ENCODE peak calls at places on chromosomes 2 and 18, in ten cellular contexts. S, J, P, O, R, D, N, Z, G and K are unnamed samples.

GRCh38 chr2:216984937-216985336 is 125.1 kb upstream of the TNP1 start:
- DNase-seq in S (no peak), J (no peak), P (no peak), O (no peak), R (no peak), D (no peak), N (no peak), Z (no peak), G (no peak), K (no peak)

GRCh38 chr2:120398961-120399888 is 53.3 kb downstream of the INHBB start:
- DNase-seq in S (no peak), J (peak; percentile 1), P (no peak), O (peak; percentile 77), R (no peak), D (no peak), N (no peak), Z (no peak), G (no peak), K (no peak)

GRCh38 chr2:34096552-34097171 is 497.6 kb upstream of the FAM98A start:
- DNase-seq in S (peak; percentile 71), J (peak; percentile 57), P (peak; percentile 69), O (peak; percentile 57), R (peak; percentile 56), D (peak; percentile 15), N (no peak), Z (peak; percentile 59), G (no peak), K (no peak)

GRCh38 chr2:124582387-124582786 is 557.3 kb downstream of the CNTNAP5 start:
- DNase-seq in S (no peak), J (no peak), P (no peak), O (no peak), R (no peak), D (no peak), N (no peak), Z (no peak), G (no peak), K (no peak)

GRCh38 chr2:31337197-31337596 is 77.3 kb downstream of the XDH start:
- DNase-seq in S (no peak), J (no peak), P (peak; percentile 58), O (no peak), R (peak; percentile 64), D (no peak), N (no peak), Z (no peak), G (no peak), K (no peak)

GRCh38 chr2:3692375-3692774 is 11.0 kb upstream of the DCDC2C start:
- DNase-seq in S (no peak), J (no peak), P (peak; percentile 32), O (peak; percentile 5), R (peak; percentile 31), D (no peak), N (no peak), Z (peak; percentile 24), G (no peak), K (no peak)

GRCh38 chr2:133213651-133214050 is 354.6 kb downstream of the NCKAP5 start:
- DNase-seq in S (no peak), J (no peak), P (peak; percentile 5), O (no peak), R (peak; percentile 26), D (no peak), N (no peak), Z (no peak), G (no peak), K (no peak)

GRCh38 chr2:128631698-128632490 is 313.2 kb upstream of the HS6ST1 start:
- DNase-seq in S (no peak), J (no peak), P (no peak), O (no peak), R (no peak), D (no peak), N (no peak), Z (no peak), G (no peak), K (no peak)

GRCh38 chr2:240881913-240882312 is 13.3 kb downstream of the AGXT start:
- DNase-seq in S (no peak), J (no peak), P (no peak), O (no peak), R (no peak), D (no peak), N (no peak), Z (no peak), G (no peak), K (no peak)

GRCh38 chr2:19989342-19989680 is 594 bp downstream of the WDR35 start:
- DNase-seq in S (no peak), J (no peak), P (no peak), O (no peak), R (no peak), D (no peak), N (no peak), Z (no peak), G (no peak), K (no peak)

GRCh38 chr2:63078852-63079606 is 28.4 kb downstream of the OTX1 start:
- DNase-seq in S (no peak), J (no peak), P (no peak), O (peak; percentile 54), R (no peak), D (peak; percentile 19), N (no peak), Z (peak; percentile 63), G (no peak), K (no peak)

GRCh38 chr2:150484006-150484405 is 3.5 kb downstream of the RND3 start:
- DNase-seq in S (no peak), J (no peak), P (no peak), O (no peak), R (no peak), D (no peak), N (no peak), Z (no peak), G (no peak), K (no peak)

GRCh38 chr2:150484461-150484931 is 3.0 kb downstream of the RND3 start:
- DNase-seq in S (no peak), J (no peak), P (no peak), O (no peak), R (peak; percentile 42), D (no peak), N (no peak), Z (no peak), G (no peak), K (no peak)

GRCh38 chr2:150485871-150486538 is 1.5 kb downstream of the RND3 start:
- DNase-seq in S (peak; percentile 51), J (peak; percentile 80), P (no peak), O (peak; percentile 72), R (peak; percentile 75), D (peak; percentile 10), N (no peak), Z (no peak), G (peak; percentile 86), K (no peak)

GRCh38 chr2:150486539-150487484 is 655 bp downstream of the RND3 start:
- DNase-seq in S (peak; percentile 17), J (peak; percentile 54), P (no peak), O (no peak), R (peak; percentile 24), D (peak; percentile 21), N (no peak), Z (no peak), G (peak; percentile 67), K (no peak)

GRCh38 chr2:150485114-150485870 is 2.2 kb downstream of the RND3 start:
- DNase-seq in S (peak; percentile 54), J (peak; percentile 89), P (no peak), O (peak; percentile 84), R (peak; percentile 53), D (peak; percentile 24), N (no peak), Z (peak; percentile 36), G (peak; percentile 82), K (no peak)
- TF ChIP-seq CTCF in S (peak; percentile 47), J (peak; percentile 10), P (peak; percentile 55), O (no peak), R (no peak), D (no peak), N (no peak), Z (peak; percentile 9), G (peak; percentile 38), K (no peak)

GRCh38 chr18:72452328-72452727 is 91.8 kb downstream of the CBLN2 start:
- DNase-seq in S (no peak), J (no peak), P (no peak), O (no peak), R (no peak), D (no peak), N (no peak), Z (no peak), G (no peak), K (no peak)
- TF ChIP-seq CTCF in S (no peak), J (no peak), P (no peak), O (no peak), R (no peak), D (no peak), N (no peak), Z (no peak), G (no peak), K (no peak)

DNA sequence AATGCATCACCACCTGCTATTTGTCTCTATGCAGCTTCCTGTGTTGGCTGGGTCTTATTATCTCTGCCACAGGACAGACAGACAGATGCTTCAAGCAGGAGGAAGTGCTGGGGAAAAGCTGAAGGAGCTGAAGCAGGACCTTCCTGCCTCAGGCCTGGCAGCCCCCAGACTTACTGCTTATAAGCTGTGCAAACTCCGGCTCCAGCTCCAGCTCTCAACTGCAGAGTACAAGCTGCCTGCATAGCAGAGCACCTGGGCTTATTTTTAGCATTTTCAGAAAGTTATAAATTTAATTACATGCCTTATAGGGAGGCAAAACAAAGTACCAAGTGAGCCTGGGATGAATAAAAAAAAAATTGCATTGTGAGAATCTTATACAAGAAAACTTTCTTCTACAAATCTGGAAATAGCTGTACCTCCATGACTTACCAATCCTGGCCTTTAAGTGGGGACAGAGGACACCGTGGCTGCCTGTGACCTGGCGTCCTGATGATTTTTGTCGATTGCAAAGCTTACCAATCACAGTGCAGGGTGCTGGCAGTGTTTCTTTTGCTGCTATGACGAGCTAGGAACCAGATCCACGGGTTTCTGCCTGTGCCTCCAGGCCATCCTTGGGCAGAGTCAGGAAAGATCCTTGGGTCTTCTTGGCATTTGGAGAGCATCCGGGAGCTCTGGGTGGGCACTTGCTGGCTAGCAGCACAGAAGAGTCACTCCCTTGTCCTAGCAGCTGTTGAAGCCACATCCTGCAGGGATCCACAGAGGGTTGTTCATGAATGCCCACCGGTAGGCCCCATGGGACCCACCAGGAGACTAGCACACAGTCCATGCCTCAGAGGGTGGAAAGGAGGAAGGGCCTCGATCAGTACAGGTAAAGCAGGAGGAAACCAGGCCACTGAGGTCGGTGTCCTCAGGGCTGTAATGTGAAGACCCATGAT is 206.1 kb downstream of the SEPTIN10 start:
- DNase-seq in S (no peak), J (no peak), P (no peak), O (no peak), R (no peak), D (no peak), N (no peak), Z (no peak), G (no peak), K (no peak)
- TF ChIP-seq CTCF in S (no peak), J (no peak), P (no peak), O (no peak), R (no peak), D (no peak), N (no peak), Z (no peak), G (no peak), K (no peak)

DNA sequence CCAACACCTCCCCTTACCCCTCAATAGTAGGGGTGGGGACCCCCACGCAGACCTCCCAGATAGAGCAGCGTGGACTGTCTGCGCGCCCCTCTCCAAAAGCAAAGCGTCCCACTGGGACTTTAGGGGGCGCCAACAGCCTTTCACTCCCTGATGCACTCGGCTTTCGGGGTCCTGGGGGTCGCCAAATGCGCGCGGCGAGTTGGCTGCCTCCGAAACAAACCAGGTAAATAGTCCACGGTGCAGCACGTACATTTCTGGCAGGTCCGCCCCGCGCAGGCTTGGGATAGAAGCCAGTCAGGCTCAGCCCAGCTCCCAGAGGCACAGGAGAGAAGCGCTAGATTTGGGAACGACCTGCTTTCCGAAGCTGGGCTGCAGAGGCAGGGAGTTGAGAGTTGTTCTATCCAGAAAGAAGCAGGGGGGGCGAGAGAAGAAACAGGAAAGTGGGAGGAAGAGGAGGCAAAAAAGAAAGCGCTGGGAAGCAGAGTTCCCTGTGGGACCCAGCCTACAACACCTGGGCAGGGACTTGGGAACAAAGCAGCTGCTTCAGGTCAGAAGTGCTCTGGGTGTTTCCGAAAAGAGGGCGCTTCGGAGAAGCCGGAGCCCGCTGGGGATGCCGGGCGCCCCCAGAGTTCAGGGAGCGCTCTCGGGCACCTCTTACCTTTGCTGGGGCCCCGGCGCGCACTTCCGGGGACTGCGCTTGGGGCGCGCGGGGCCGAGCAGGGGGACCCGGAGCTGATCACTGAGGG is 544 bp downstream of the EVA1A start:
- DNase-seq in S (peak; percentile 26), J (no peak), P (peak; percentile 27), O (peak; percentile 8), R (peak; percentile 38), D (peak; percentile 37), N (no peak), Z (peak; percentile 26), G (no peak), K (no peak)
- TF ChIP-seq CTCF in S (peak; percentile 41), J (no peak), P (peak; percentile 76), O (no peak), R (peak; percentile 39), D (peak; percentile 46), N (no peak), Z (no peak), G (peak; percentile 28), K (no peak)